ENCODE peak calls at places on chromosomes 5 and 9, in five cellular contexts. Q is stimulated activated naive B cell treated with anti-CD40 and anti-IgM and Interleukin-4, amounts not matched to agents 10 μg/mL and 1 μg/mL and 100 μg/mL, for 72 hours; W is aorta; I is fibroblast of pulmonary artery; A is T-helper 17 cell. P is an unnamed sample.

GRCh38 chr9:127921592-127922120 is 4.8 kb upstream of the ST6GALNAC4 start:
- DNase-seq in Q (peak), W (peak), I (peak), A (peak), P (no peak)

GRCh38 chr9:5438301-5439162 is 807 bp upstream of the PLGRKT start:
- DNase-seq in W (no peak), I (peak), Q (peak), A (peak), P (no peak)

GRCh38 chr9:78122631-78123030 is 91.0 kb upstream of the GNAQ start:
- DNase-seq in I (peak), A (no peak), W (no peak), Q (no peak), P (no peak)

GRCh38 chr9:96317335-96317980 is 15.5 kb upstream of the HSD17B3 start:
- DNase-seq in A (peak), Q (no peak), W (no peak), I (peak), P (peak)

GRCh38 chr9:79120533-79121315 is 451.0 kb upstream of the TLE4 start:
- DNase-seq in Q (no peak), W (no peak), A (no peak), I (no peak), P (no peak)

GRCh38 chr5:98201006-98201620 is 572.4 kb upstream of the RGMB start:
- DNase-seq in Q (no peak), W (no peak), A (no peak), I (no peak), P (no peak)

GRCh38 chr9:19994296-19994695 is 205.5 kb upstream of the SLC24A2 start:
- DNase-seq in A (no peak), W (no peak), Q (no peak), I (no peak), P (no peak)

GRCh38 chr5:18975624-18976023 is 1012.4 kb downstream of the CDH18 start:
- DNase-seq in A (no peak), W (no peak), I (no peak), Q (no peak), P (no peak)

GRCh38 chr9:8366161-8366926 is 566.8 kb upstream of the DMAC1 start:
- DNase-seq in I (peak), Q (no peak), A (no peak), W (no peak), P (no peak)

GRCh38 chr9:112535811-112536210 is 49.2 kb downstream of the KIAA1958 start:
- DNase-seq in Q (no peak), I (peak), W (no peak), A (no peak), P (no peak)

GRCh38 chr5:129378961-129379360 is 81.1 kb upstream of the ADAMTS19 start:
- DNase-seq in W (no peak), I (no peak), Q (no peak), A (no peak), P (no peak)

GRCh38 chr5:35656721-35657120 is 39.1 kb downstream of the SPEF2 start:
- DNase-seq in A (no peak), I (peak), Q (no peak), W (no peak), P (no peak)

GRCh38 chr5:137470111-137470920 is 28.8 kb downstream of the SPOCK1 start:
- DNase-seq in A (no peak), Q (no peak), W (no peak), I (peak), P (no peak)

GRCh38 chr9:88370346-88370745 is 17.9 kb upstream of the SPIN1 start:
- DNase-seq in Q (no peak), I (no peak), W (no peak), A (no peak), P (no peak)

GRCh38 chr5:37836173-37837100 is 3.4 kb downstream of the GDNF start:
- DNase-seq in Q (no peak), A (no peak), I (peak), W (peak), P (peak)

GRCh38 chr5:168368854-168369253 is 77.4 kb downstream of the WWC1 start:
- DNase-seq in W (no peak), I (no peak), A (no peak), Q (no peak), P (no peak)

GRCh38 chr9:135906291-135907005 is 898 bp downstream of the CAMSAP1 start:
- DNase-seq in Q (no peak), W (no peak), I (peak), A (no peak), P (no peak)

GRCh38 chr9:128081052-128081451 is 13.0 kb downstream of the SLC25A25 start:
- DNase-seq in Q (no peak), A (no peak), I (peak), W (no peak), P (no peak)

GRCh38 chr9:137294091-137294683 is 7.9 kb downstream of the NRARP start:
- DNase-seq in A (no peak), Q (no peak), W (no peak), I (peak), P (no peak)

GRCh38 chr9:130129425-130130061 is 42.7 kb upstream of the NCS1 start:
- DNase-seq in A (no peak), Q (no peak), W (no peak), I (no peak), P (no peak)

GRCh38 chr9:119349548-119349947 is 19.7 kb downstream of the BRINP1 start:
- DNase-seq in W (no peak), Q (no peak), I (no peak), A (no peak), P (no peak)

GRCh38 chr5:78287833-78288232 is 6.7 kb downstream of the AP3B1 start:
- DNase-seq in W (no peak), Q (no peak), I (peak), A (no peak), P (no peak)

GRCh38 chr5:149278811-149279210 is 7.2 kb downstream of the AFAP1L1 start:
- DNase-seq in W (no peak), A (no peak), I (no peak), Q (no peak), P (no peak)

GRCh38 chr9:89777544-89777943 is 172.7 kb downstream of the GADD45G start:
- DNase-seq in Q (no peak), W (no peak), I (no peak), A (no peak), P (no peak)

GRCh38 chr9:88979021-88979420 is 12.2 kb upstream of the S1PR3 start:
- DNase-seq in I (no peak), Q (no peak), A (no peak), W (no peak), P (no peak)

GRCh38 chr5:82991678-82992323 is 85.4 kb downstream of the TMEM167A start:
- DNase-seq in I (peak), Q (no peak), A (no peak), W (no peak), P (no peak)

GRCh38 chr9:135222991-135223760 is 135.7 kb downstream of the OLFM1 start:
- DNase-seq in W (peak), I (no peak), A (no peak), Q (no peak), P (no peak)

GRCh38 chr5:141850183-141850768 is 27.9 kb downstream of the PCDH1 start:
- DNase-seq in A (no peak), Q (peak), W (no peak), I (peak), P (peak)

GRCh38 chr9:131728961-131729360 is 10.9 kb downstream of the RAPGEF1 start:
- DNase-seq in W (no peak), I (no peak), A (peak), Q (peak), P (no peak)

GRCh38 chr5:149256451-149256850 is 15.2 kb upstream of the AFAP1L1 start:
- DNase-seq in I (peak), Q (no peak), A (no peak), W (no peak), P (no peak)

GRCh38 chr9:124438091-124438490 is 12.2 kb upstream of the ADGRD2 start:
- DNase-seq in W (no peak), A (no peak), Q (no peak), I (no peak), P (no peak)

P was measured in putamen.